ENCODE peak calls at places on chromosomes 1 and 21, in four cellular contexts. One of them, this sample, is unnamed.

GRCh38 chr1:93081716-93082115 is 2.6 kb downstream of the MTF2 start:
- DNase-seq in neural progenitor cell: no peak
- DNase-seq in brain microvascular endothelial cell: peak
- DNase-seq in tibial artery: no peak
- DNase-seq in this sample: no peak

GRCh38 chr1:112744019-112744578 is 29.0 kb upstream of the PPM1J start:
- DNase-seq in neural progenitor cell: peak
- DNase-seq in brain microvascular endothelial cell: peak
- DNase-seq in tibial artery: no peak
- DNase-seq in this sample: no peak

GRCh38 chr1:154729031-154729442 is 121.1 kb upstream of the ADAR start:
- DNase-seq in neural progenitor cell: no peak
- DNase-seq in brain microvascular endothelial cell: peak
- DNase-seq in tibial artery: no peak
- DNase-seq in this sample: no peak

GRCh38 chr1:232066521-232066920 is 439.9 kb downstream of the DISC1 start:
- DNase-seq in neural progenitor cell: no peak
- DNase-seq in brain microvascular endothelial cell: no peak
- DNase-seq in tibial artery: no peak
- DNase-seq in this sample: no peak

GRCh38 chr1:101460709-101461108 is 223.9 kb downstream of the S1PR1 start:
- DNase-seq in neural progenitor cell: no peak
- DNase-seq in brain microvascular endothelial cell: no peak
- DNase-seq in tibial artery: no peak
- DNase-seq in this sample: no peak

GRCh38 chr1:200379431-200379755 is 30.4 kb downstream of the ZNF281 start:
- DNase-seq in neural progenitor cell: no peak
- DNase-seq in brain microvascular endothelial cell: peak
- DNase-seq in tibial artery: no peak
- DNase-seq in this sample: no peak

GRCh38 chr1:3012511-3013291 is 8.6 kb upstream of the ACTRT2 start:
- DNase-seq in neural progenitor cell: peak
- DNase-seq in brain microvascular endothelial cell: no peak
- DNase-seq in tibial artery: peak
- DNase-seq in this sample: peak

GRCh38 chr1:192610114-192610958 is 25.6 kb upstream of the RGS13 start:
- DNase-seq in neural progenitor cell: no peak
- DNase-seq in brain microvascular endothelial cell: no peak
- DNase-seq in tibial artery: no peak
- DNase-seq in this sample: no peak

GRCh38 chr1:201184734-201185453 is 5.7 kb upstream of the IGFN1 start:
- DNase-seq in neural progenitor cell: peak
- DNase-seq in brain microvascular endothelial cell: peak
- DNase-seq in tibial artery: no peak
- DNase-seq in this sample: no peak

GRCh38 chr1:245298781-245299180 is 144.0 kb downstream of the KIF26B start:
- DNase-seq in neural progenitor cell: no peak
- DNase-seq in brain microvascular endothelial cell: no peak
- DNase-seq in tibial artery: no peak
- DNase-seq in this sample: no peak

GRCh38 chr1:2229921-2230700 is 2.0 kb downstream of the SKI start:
- DNase-seq in neural progenitor cell: no peak
- DNase-seq in brain microvascular endothelial cell: no peak
- DNase-seq in tibial artery: peak
- DNase-seq in this sample: no peak

GRCh38 chr1:109621402-109622101 is 1.9 kb downstream of the AMPD2 start:
- DNase-seq in neural progenitor cell: no peak
- DNase-seq in brain microvascular endothelial cell: no peak
- DNase-seq in tibial artery: no peak
- DNase-seq in this sample: no peak

GRCh38 chr1:197393105-197393504 is 125.1 kb downstream of the CRB1 start:
- DNase-seq in neural progenitor cell: no peak
- DNase-seq in brain microvascular endothelial cell: no peak
- DNase-seq in tibial artery: no peak
- DNase-seq in this sample: no peak

GRCh38 chr21:44496196-44496899 is 41.0 kb downstream of the LRRC3 start:
- DNase-seq in neural progenitor cell: no peak
- DNase-seq in brain microvascular endothelial cell: no peak
- DNase-seq in tibial artery: no peak
- DNase-seq in this sample: no peak

GRCh38 chr1:214401666-214402065 is 120.7 kb downstream of the SMYD2 start:
- DNase-seq in neural progenitor cell: no peak
- DNase-seq in brain microvascular endothelial cell: no peak
- DNase-seq in tibial artery: no peak
- DNase-seq in this sample: no peak

GRCh38 chr21:29477941-29478340 is 179.2 kb downstream of the BACH1 start:
- DNase-seq in neural progenitor cell: no peak
- DNase-seq in brain microvascular endothelial cell: peak
- DNase-seq in tibial artery: no peak
- DNase-seq in this sample: no peak

GRCh38 chr1:175319112-175319911 is 126.7 kb upstream of the KIAA0040 start:
- DNase-seq in neural progenitor cell: peak
- DNase-seq in brain microvascular endothelial cell: peak
- DNase-seq in tibial artery: peak
- DNase-seq in this sample: peak

GRCh38 chr1:22041505-22041904 is 11.0 kb upstream of the CDC42 start:
- DNase-seq in neural progenitor cell: no peak
- DNase-seq in brain microvascular endothelial cell: no peak
- DNase-seq in tibial artery: no peak
- DNase-seq in this sample: no peak

GRCh38 chr1:11719313-11720032 is 16.5 kb upstream of the AGTRAP start:
- DNase-seq in neural progenitor cell: peak
- DNase-seq in brain microvascular endothelial cell: peak
- DNase-seq in tibial artery: peak
- DNase-seq in this sample: peak

GRCh38 chr1:26315874-26316850 is 1.6 kb upstream of the CD52 start:
- DNase-seq in neural progenitor cell: no peak
- DNase-seq in brain microvascular endothelial cell: no peak
- DNase-seq in tibial artery: no peak
- DNase-seq in this sample: no peak

GRCh38 chr1:94235189-94236020 is 2.0 kb downstream of the ARHGAP29 start:
- DNase-seq in neural progenitor cell: no peak
- DNase-seq in brain microvascular endothelial cell: no peak
- DNase-seq in tibial artery: no peak
- DNase-seq in this sample: no peak

GRCh38 chr1:231124746-231125145 is 37.1 kb upstream of the TRIM67 start:
- DNase-seq in neural progenitor cell: peak
- DNase-seq in brain microvascular endothelial cell: no peak
- DNase-seq in tibial artery: no peak
- DNase-seq in this sample: no peak

GRCh38 chr1:39149509-39149908 is 55.0 kb upstream of the MACF1 start:
- DNase-seq in neural progenitor cell: peak
- DNase-seq in brain microvascular endothelial cell: no peak
- DNase-seq in tibial artery: no peak
- DNase-seq in this sample: no peak

GRCh38 chr1:67733741-67734690 is 49.0 kb downstream of the GADD45A start:
- DNase-seq in neural progenitor cell: no peak
- DNase-seq in brain microvascular endothelial cell: no peak
- DNase-seq in tibial artery: no peak
- DNase-seq in this sample: no peak

GRCh38 chr1:81760487-81761097 is 40.1 kb upstream of the ADGRL2 start:
- DNase-seq in neural progenitor cell: peak
- DNase-seq in brain microvascular endothelial cell: peak
- DNase-seq in tibial artery: no peak
- DNase-seq in this sample: no peak
- TF ChIP-seq CTCF in neural progenitor cell: peak
- TF ChIP-seq CTCF in brain microvascular endothelial cell: peak
- TF ChIP-seq CTCF in tibial artery: peak
- TF ChIP-seq CTCF in this sample: peak

DNA sequence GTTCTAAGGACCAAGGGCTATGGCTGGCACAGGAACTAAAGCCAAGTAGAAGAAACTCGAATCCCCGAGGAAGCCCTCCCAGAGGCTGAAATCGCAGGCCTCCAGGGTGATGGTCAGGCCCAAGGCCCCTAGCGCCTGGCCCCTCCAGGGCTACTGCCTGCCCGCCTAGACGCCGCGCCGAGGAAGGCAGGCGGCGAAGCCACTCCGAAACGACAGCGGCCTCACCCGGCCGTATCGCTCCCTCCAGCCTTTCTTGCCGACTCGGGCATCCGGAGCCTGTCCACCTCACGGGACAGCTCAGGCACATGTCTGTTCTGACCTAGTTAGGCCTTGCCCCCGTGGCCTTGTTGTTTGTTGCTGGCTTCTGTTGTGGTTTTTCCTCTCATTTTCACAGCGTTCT is 9.7 kb upstream of the LHX8 start:
- DNase-seq in neural progenitor cell: no peak
- DNase-seq in brain microvascular endothelial cell: no peak
- DNase-seq in tibial artery: no peak
- DNase-seq in this sample: no peak
- TF ChIP-seq CTCF in neural progenitor cell: no peak
- TF ChIP-seq CTCF in brain microvascular endothelial cell: no peak
- TF ChIP-seq CTCF in tibial artery: no peak
- TF ChIP-seq CTCF in this sample: no peak

DNA sequence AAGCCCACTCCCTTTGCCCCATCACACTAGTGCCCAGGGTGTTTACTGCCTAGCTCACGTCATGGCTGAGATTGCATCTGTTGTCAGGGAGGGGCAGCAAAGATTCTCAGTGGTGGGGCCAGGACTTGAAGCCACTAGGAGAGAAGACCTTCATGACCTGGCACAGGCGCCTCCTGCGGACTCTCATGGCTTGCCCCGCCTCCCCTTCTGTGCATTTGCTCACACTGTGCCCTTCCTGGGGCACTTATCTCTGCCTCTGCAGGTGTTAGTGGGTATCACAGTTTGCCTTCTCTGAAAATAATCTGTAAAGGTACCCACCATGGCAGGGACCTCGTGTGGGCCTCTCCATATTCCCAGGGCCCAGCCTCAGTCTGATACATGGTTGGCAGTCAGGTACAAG is 20.1 kb downstream of the PTPRU start:
- DNase-seq in neural progenitor cell: peak
- DNase-seq in brain microvascular endothelial cell: no peak
- DNase-seq in tibial artery: peak
- DNase-seq in this sample: no peak
- TF ChIP-seq CTCF in neural progenitor cell: peak
- TF ChIP-seq CTCF in brain microvascular endothelial cell: no peak
- TF ChIP-seq CTCF in tibial artery: no peak
- TF ChIP-seq CTCF in this sample: peak

DNA sequence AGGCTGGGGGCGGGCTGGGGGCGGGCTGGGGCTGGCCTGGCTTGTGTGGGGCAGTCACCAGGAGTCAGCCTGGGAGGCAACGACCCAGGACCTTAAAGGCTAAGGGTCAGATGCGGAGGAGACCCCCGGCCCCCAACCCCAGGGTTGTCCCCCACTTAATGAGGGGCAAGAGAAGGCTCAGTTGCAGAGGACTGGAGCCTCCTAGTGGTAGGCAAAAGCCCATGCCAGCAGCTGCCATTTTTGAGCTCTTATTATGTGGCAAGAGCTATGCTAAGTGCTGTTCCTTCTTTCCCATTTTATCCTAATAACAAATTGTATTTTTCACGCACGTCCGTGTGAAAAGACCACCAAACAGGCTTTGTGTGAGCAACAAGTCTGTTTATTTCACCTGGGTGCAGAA is 8.0 kb downstream of the KIAA1614 start:
- DNase-seq in neural progenitor cell: no peak
- DNase-seq in brain microvascular endothelial cell: no peak
- DNase-seq in tibial artery: no peak
- DNase-seq in this sample: no peak
- TF ChIP-seq CTCF in neural progenitor cell: peak
- TF ChIP-seq CTCF in brain microvascular endothelial cell: peak
- TF ChIP-seq CTCF in tibial artery: no peak
- TF ChIP-seq CTCF in this sample: peak